ENCODE peak calls at places on chromosome 6, in six cellular contexts. One of them, this sample, is unnamed.

GRCh38 chr6:108546079-108547049 is 14.4 kb upstream of the FOXO3 start:
- DNase-seq in ovary: no peak
- DNase-seq in BJ: no peak
- DNase-seq in RWPE1: no peak
- DNase-seq in heart right ventricle: no peak
- DNase-seq in HFFc6: no peak
- DNase-seq in this sample: no peak

GRCh38 chr6:158056804-158057203 is 75.1 kb downstream of the SYNJ2 start:
- DNase-seq in heart right ventricle: no peak
- DNase-seq in RWPE1: no peak
- DNase-seq in ovary: no peak
- DNase-seq in HFFc6: no peak
- DNase-seq in BJ: no peak
- DNase-seq in this sample: no peak

GRCh38 chr6:22062807-22063408 is 233.9 kb downstream of the PRL start:
- DNase-seq in BJ: no peak
- DNase-seq in heart right ventricle: no peak
- DNase-seq in RWPE1: no peak
- DNase-seq in ovary: no peak
- DNase-seq in HFFc6: no peak
- DNase-seq in this sample: no peak

GRCh38 chr6:25833136-25833535 is 1.3 kb upstream of the SLC17A1 start:
- DNase-seq in HFFc6: no peak
- DNase-seq in heart right ventricle: no peak
- DNase-seq in RWPE1: no peak
- DNase-seq in BJ: no peak
- DNase-seq in ovary: no peak
- DNase-seq in this sample: no peak

GRCh38 chr6:31541059-31541657 is 645 bp downstream of the DDX39B start:
- DNase-seq in RWPE1: peak
- DNase-seq in ovary: peak
- DNase-seq in BJ: no peak
- DNase-seq in HFFc6: no peak
- DNase-seq in heart right ventricle: no peak
- DNase-seq in this sample: peak

GRCh38 chr6:169424149-169424804 is 170.6 kb upstream of the THBS2 start:
- DNase-seq in HFFc6: no peak
- DNase-seq in BJ: no peak
- DNase-seq in heart right ventricle: no peak
- DNase-seq in ovary: no peak
- DNase-seq in RWPE1: no peak
- DNase-seq in this sample: no peak

GRCh38 chr6:105733556-105734162 is 330.8 kb upstream of the PREP start:
- DNase-seq in heart right ventricle: no peak
- DNase-seq in HFFc6: peak
- DNase-seq in RWPE1: peak
- DNase-seq in BJ: no peak
- DNase-seq in ovary: no peak
- DNase-seq in this sample: no peak

GRCh38 chr6:29011276-29011734 is 6.2 kb upstream of the ZNF311 start:
- DNase-seq in ovary: peak
- DNase-seq in heart right ventricle: no peak
- DNase-seq in HFFc6: peak
- DNase-seq in BJ: no peak
- DNase-seq in RWPE1: peak
- DNase-seq in this sample: peak

GRCh38 chr6:4299476-4299875 is 164.1 kb upstream of the ECI2 start:
- DNase-seq in RWPE1: no peak
- DNase-seq in HFFc6: no peak
- DNase-seq in BJ: no peak
- DNase-seq in heart right ventricle: no peak
- DNase-seq in ovary: no peak
- DNase-seq in this sample: no peak

GRCh38 chr6:15312500-15312899 is 66.6 kb downstream of the JARID2 start:
- DNase-seq in RWPE1: no peak
- DNase-seq in HFFc6: peak
- DNase-seq in BJ: no peak
- DNase-seq in heart right ventricle: no peak
- DNase-seq in ovary: no peak
- DNase-seq in this sample: no peak

GRCh38 chr6:38443750-38444149 is 196.0 kb downstream of the BTBD9 start:
- DNase-seq in ovary: no peak
- DNase-seq in heart right ventricle: no peak
- DNase-seq in RWPE1: no peak
- DNase-seq in BJ: no peak
- DNase-seq in HFFc6: peak
- DNase-seq in this sample: no peak

GRCh38 chr6:125200986-125201385 is 47.4 kb downstream of the TPD52L1 start:
- DNase-seq in heart right ventricle: no peak
- DNase-seq in RWPE1: no peak
- DNase-seq in ovary: no peak
- DNase-seq in BJ: no peak
- DNase-seq in HFFc6: no peak
- DNase-seq in this sample: no peak

GRCh38 chr6:166467436-166468000 is 84.8 kb upstream of the MPC1 start:
- DNase-seq in ovary: no peak
- DNase-seq in RWPE1: no peak
- DNase-seq in heart right ventricle: no peak
- DNase-seq in BJ: no peak
- DNase-seq in HFFc6: no peak
- DNase-seq in this sample: no peak

GRCh38 chr6:25369043-25369442 is 89.9 kb downstream of the CARMIL1 start:
- DNase-seq in heart right ventricle: no peak
- DNase-seq in BJ: no peak
- DNase-seq in HFFc6: no peak
- DNase-seq in ovary: no peak
- DNase-seq in RWPE1: no peak
- DNase-seq in this sample: no peak

GRCh38 chr6:150891886-150892485 is 26.5 kb downstream of the MTHFD1L start:
- DNase-seq in heart right ventricle: peak
- DNase-seq in RWPE1: peak
- DNase-seq in BJ: peak
- DNase-seq in ovary: peak
- DNase-seq in HFFc6: peak
- DNase-seq in this sample: peak

GRCh38 chr6:157253017-157253416 is 70.3 kb downstream of the TMEM242 start:
- DNase-seq in HFFc6: no peak
- DNase-seq in ovary: no peak
- DNase-seq in RWPE1: no peak
- DNase-seq in BJ: no peak
- DNase-seq in heart right ventricle: no peak
- DNase-seq in this sample: no peak

GRCh38 chr6:11436508-11437096 is 100.9 kb upstream of the TMEM170B start:
- DNase-seq in RWPE1: no peak
- DNase-seq in ovary: no peak
- DNase-seq in heart right ventricle: no peak
- DNase-seq in HFFc6: no peak
- DNase-seq in BJ: no peak
- DNase-seq in this sample: no peak

GRCh38 chr6:127516676-127517273 is 2.4 kb downstream of the MTCL3 start:
- DNase-seq in RWPE1: peak
- DNase-seq in HFFc6: peak
- DNase-seq in heart right ventricle: no peak
- DNase-seq in ovary: no peak
- DNase-seq in BJ: no peak
- DNase-seq in this sample: no peak

GRCh38 chr6:169454204-169454871 is 200.7 kb upstream of the THBS2 start:
- DNase-seq in BJ: peak
- DNase-seq in HFFc6: peak
- DNase-seq in RWPE1: no peak
- DNase-seq in heart right ventricle: no peak
- DNase-seq in ovary: no peak
- DNase-seq in this sample: peak

GRCh38 chr6:43061861-43062260 is 2.4 kb downstream of the KLC4 start:
- DNase-seq in heart right ventricle: no peak
- DNase-seq in RWPE1: no peak
- DNase-seq in ovary: no peak
- DNase-seq in BJ: no peak
- DNase-seq in HFFc6: peak
- DNase-seq in this sample: no peak

GRCh38 chr6:6218246-6219085 is 102.0 kb downstream of the F13A1 start:
- DNase-seq in BJ: no peak
- DNase-seq in ovary: no peak
- DNase-seq in RWPE1: peak
- DNase-seq in heart right ventricle: no peak
- DNase-seq in HFFc6: peak
- DNase-seq in this sample: no peak

GRCh38 chr6:40822619-40823018 is 216.4 kb downstream of the UNC5CL start:
- DNase-seq in RWPE1: no peak
- DNase-seq in BJ: no peak
- DNase-seq in HFFc6: peak
- DNase-seq in heart right ventricle: no peak
- DNase-seq in ovary: no peak
- DNase-seq in this sample: no peak

GRCh38 chr6:109242923-109243322 is 139.3 kb downstream of the CD164 start:
- DNase-seq in heart right ventricle: no peak
- DNase-seq in BJ: no peak
- DNase-seq in RWPE1: no peak
- DNase-seq in ovary: no peak
- DNase-seq in HFFc6: peak
- DNase-seq in this sample: no peak

DNA sequence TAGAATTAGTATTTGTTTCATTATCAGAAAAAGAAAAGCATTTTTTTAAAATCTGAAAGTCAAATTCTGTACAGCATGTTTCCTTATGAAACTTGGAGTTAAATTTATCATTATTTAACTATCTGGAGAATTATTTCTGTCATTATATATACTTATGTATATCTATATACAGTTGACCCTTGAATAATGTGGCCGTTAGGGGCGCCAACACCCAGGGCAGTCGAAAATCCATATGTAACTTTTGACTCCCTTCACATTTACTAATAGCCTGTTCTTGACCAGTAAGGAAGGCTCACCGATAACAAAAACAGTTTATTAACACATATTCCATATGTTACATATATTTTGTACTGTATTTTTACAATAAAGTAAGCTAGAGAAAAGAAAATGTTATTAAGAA is 341.2 kb downstream of the ADGRB3 start:
- DNase-seq in HFFc6: no peak
- DNase-seq in heart right ventricle: no peak
- DNase-seq in BJ: no peak
- DNase-seq in ovary: no peak
- DNase-seq in RWPE1: peak
- DNase-seq in this sample: no peak
- TF ChIP-seq CTCF in HFFc6: peak
- TF ChIP-seq CTCF in heart right ventricle: no peak
- TF ChIP-seq CTCF in BJ: no peak
- TF ChIP-seq CTCF in ovary: no peak
- TF ChIP-seq CTCF in RWPE1: no peak
- TF ChIP-seq CTCF in this sample: no peak

DNA sequence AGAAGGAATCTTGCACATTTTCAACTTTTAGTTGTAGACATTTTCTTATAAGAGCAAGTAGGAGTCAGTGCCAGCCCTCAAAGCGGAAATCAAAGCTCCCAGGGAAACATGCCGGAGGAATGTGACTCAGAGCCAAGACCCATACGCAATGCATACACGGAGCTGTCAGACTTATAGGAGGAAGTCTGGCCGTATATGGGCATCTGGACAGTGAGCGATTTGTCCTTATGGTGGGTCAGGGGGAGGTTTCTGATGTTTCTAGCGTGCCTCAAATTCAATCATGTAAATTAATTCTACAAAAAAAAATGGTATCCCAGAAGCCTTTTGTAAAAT is 3.6 kb upstream of the CCN2 start:
- DNase-seq in RWPE1: peak
- DNase-seq in HFFc6: peak
- DNase-seq in ovary: peak
- DNase-seq in heart right ventricle: no peak
- DNase-seq in BJ: no peak
- DNase-seq in this sample: no peak
- TF ChIP-seq CTCF in RWPE1: no peak
- TF ChIP-seq CTCF in HFFc6: no peak
- TF ChIP-seq CTCF in ovary: no peak
- TF ChIP-seq CTCF in heart right ventricle: no peak
- TF ChIP-seq CTCF in BJ: no peak
- TF ChIP-seq CTCF in this sample: no peak

DNA sequence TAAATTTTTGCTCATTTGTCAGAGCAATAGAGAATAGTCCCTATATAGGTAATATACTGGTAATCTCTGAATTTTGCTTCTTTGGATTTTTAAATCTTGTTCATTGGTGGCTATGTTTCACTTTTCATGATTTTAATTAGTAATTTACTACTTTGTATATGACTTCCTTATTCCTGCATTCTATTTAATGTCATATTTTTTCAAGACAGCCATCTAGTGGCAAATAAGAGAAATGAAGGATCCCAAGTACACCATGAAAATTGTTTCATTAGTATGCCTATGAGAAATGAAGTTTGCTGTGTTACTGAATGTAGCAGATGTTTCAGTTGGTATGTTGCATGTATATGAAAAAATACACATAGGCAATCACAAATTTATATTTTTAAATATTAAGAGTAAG is 82.4 kb downstream of the ZNF292 start:
- DNase-seq in HFFc6: peak
- DNase-seq in BJ: peak
- DNase-seq in ovary: no peak
- DNase-seq in RWPE1: peak
- DNase-seq in heart right ventricle: no peak
- DNase-seq in this sample: peak
- TF ChIP-seq CTCF in HFFc6: peak
- TF ChIP-seq CTCF in BJ: peak
- TF ChIP-seq CTCF in ovary: no peak
- TF ChIP-seq CTCF in RWPE1: peak
- TF ChIP-seq CTCF in heart right ventricle: peak
- TF ChIP-seq CTCF in this sample: peak

DNA sequence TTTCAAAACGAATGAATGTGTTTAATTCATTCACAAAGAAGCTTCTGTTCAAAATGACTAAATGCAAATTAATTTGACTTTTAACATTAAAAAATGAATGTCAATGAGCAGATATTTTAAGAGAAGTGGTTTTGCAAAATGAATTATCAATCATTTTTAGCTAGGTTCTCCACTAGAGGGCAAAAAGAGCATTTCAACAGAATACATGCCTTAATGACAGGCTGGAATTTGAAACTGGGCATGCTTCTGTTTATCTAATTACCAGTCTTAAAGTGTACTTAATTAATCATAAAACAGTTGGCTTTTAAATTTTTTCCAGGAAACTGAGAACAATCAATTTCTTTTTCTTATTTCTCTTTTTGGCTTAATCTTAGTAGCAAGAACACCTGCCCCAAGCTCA is 63.8 kb upstream of the TINAG start:
- DNase-seq in RWPE1: peak
- DNase-seq in ovary: no peak
- DNase-seq in HFFc6: peak
- DNase-seq in BJ: no peak
- DNase-seq in heart right ventricle: no peak
- DNase-seq in this sample: no peak
- TF ChIP-seq CTCF in RWPE1: peak
- TF ChIP-seq CTCF in ovary: no peak
- TF ChIP-seq CTCF in HFFc6: peak
- TF ChIP-seq CTCF in BJ: peak
- TF ChIP-seq CTCF in heart right ventricle: peak
- TF ChIP-seq CTCF in this sample: peak

DNA sequence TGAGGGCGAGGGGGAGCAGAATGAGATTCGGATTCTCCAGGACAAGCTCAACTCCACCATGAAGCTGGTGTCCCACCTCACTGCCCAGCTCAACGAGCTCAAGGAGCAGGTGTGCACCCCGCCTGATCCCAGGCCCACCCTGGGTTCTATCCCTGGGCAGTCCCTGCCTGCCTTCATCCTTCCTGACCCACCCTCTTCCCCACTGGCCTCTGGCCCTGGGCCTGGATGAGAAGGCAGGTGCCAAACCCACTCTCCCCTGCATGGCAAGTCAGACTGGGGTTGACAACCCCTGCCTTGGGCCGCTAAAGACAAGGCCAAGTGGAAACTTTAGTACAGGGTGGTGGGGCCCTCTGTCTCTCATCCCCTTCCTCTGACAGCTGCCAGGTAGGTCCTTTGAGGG is 16.5 kb downstream of the UQCC2 start:
- DNase-seq in HFFc6: no peak
- DNase-seq in ovary: no peak
- DNase-seq in BJ: no peak
- DNase-seq in RWPE1: no peak
- DNase-seq in heart right ventricle: no peak
- DNase-seq in this sample: no peak
- TF ChIP-seq CTCF in HFFc6: no peak
- TF ChIP-seq CTCF in ovary: no peak
- TF ChIP-seq CTCF in BJ: no peak
- TF ChIP-seq CTCF in RWPE1: no peak
- TF ChIP-seq CTCF in heart right ventricle: no peak
- TF ChIP-seq CTCF in this sample: no peak